ENCODE peak calls at places on chromosomes 13 and 19, in nine cellular contexts. One of them, this sample, is unnamed.

GRCh38 chr13:36133950-36134349 is 2.8 kb upstream of the DCLK1 start:
- DNase-seq in gastrocnemius medialis: no peak
- DNase-seq in left ventricle myocardium inferior: no peak
- DNase-seq in sigmoid colon: no peak
- DNase-seq in esophagus squamous epithelium: no peak
- DNase-seq in lung: no peak
- DNase-seq in IMR-90: no peak
- DNase-seq in body of pancreas: no peak
- DNase-seq in ovary: no peak
- DNase-seq in this sample: no peak

GRCh38 chr13:48403929-48404328 is 9.0 kb downstream of the LPAR6 start:
- DNase-seq in lung: no peak
- DNase-seq in body of pancreas: no peak
- DNase-seq in sigmoid colon: no peak
- DNase-seq in gastrocnemius medialis: no peak
- DNase-seq in ovary: no peak
- DNase-seq in esophagus squamous epithelium: no peak
- DNase-seq in left ventricle myocardium inferior: no peak
- DNase-seq in IMR-90: no peak
- DNase-seq in this sample: peak; percentile 28

GRCh38 chr13:47218611-47219010 is 321.8 kb upstream of the HTR2A start:
- DNase-seq in IMR-90: no peak
- DNase-seq in gastrocnemius medialis: no peak
- DNase-seq in body of pancreas: no peak
- DNase-seq in ovary: no peak
- DNase-seq in sigmoid colon: no peak
- DNase-seq in left ventricle myocardium inferior: no peak
- DNase-seq in esophagus squamous epithelium: no peak
- DNase-seq in lung: no peak
- DNase-seq in this sample: no peak

GRCh38 chr13:70339738-70340137 is 231.5 kb upstream of the KLHL1 start:
- DNase-seq in gastrocnemius medialis: no peak
- DNase-seq in esophagus squamous epithelium: no peak
- DNase-seq in lung: no peak
- DNase-seq in left ventricle myocardium inferior: no peak
- DNase-seq in IMR-90: no peak
- DNase-seq in sigmoid colon: no peak
- DNase-seq in ovary: no peak
- DNase-seq in body of pancreas: peak; percentile 54
- DNase-seq in this sample: no peak

GRCh38 chr19:46617566-46618079 is 7.3 kb downstream of the PTGIR start:
- DNase-seq in ovary: no peak
- DNase-seq in gastrocnemius medialis: no peak
- DNase-seq in IMR-90: no peak
- DNase-seq in lung: no peak
- DNase-seq in esophagus squamous epithelium: no peak
- DNase-seq in sigmoid colon: no peak
- DNase-seq in left ventricle myocardium inferior: no peak
- DNase-seq in body of pancreas: no peak
- DNase-seq in this sample: no peak

GRCh38 chr19:39411006-39411831 is 1.2 kb upstream of the PLEKHG2 start:
- DNase-seq in ovary: no peak
- DNase-seq in gastrocnemius medialis: peak; percentile 37
- DNase-seq in sigmoid colon: peak; percentile 89
- DNase-seq in lung: no peak
- DNase-seq in body of pancreas: peak; percentile 74
- DNase-seq in left ventricle myocardium inferior: no peak
- DNase-seq in IMR-90: peak; percentile 68
- DNase-seq in esophagus squamous epithelium: no peak
- DNase-seq in this sample: peak; percentile 85

GRCh38 chr13:91417660-91418325 is 19.4 kb downstream of the GPC5 start:
- DNase-seq in esophagus squamous epithelium: no peak
- DNase-seq in body of pancreas: no peak
- DNase-seq in lung: no peak
- DNase-seq in ovary: no peak
- DNase-seq in sigmoid colon: no peak
- DNase-seq in gastrocnemius medialis: no peak
- DNase-seq in left ventricle myocardium inferior: no peak
- DNase-seq in IMR-90: no peak
- DNase-seq in this sample: no peak

GRCh38 chr13:80363890-80364503 is 23.1 kb upstream of the SPRY2 start:
- DNase-seq in IMR-90: peak; percentile 49
- DNase-seq in esophagus squamous epithelium: no peak
- DNase-seq in ovary: no peak
- DNase-seq in gastrocnemius medialis: no peak
- DNase-seq in sigmoid colon: no peak
- DNase-seq in body of pancreas: no peak
- DNase-seq in left ventricle myocardium inferior: no peak
- DNase-seq in lung: no peak
- DNase-seq in this sample: no peak

GRCh38 chr13:44271031-44271433 is 102.6 kb upstream of the SERP2 start:
- DNase-seq in sigmoid colon: peak; percentile 84
- DNase-seq in ovary: no peak
- DNase-seq in body of pancreas: no peak
- DNase-seq in IMR-90: peak; percentile 85
- DNase-seq in gastrocnemius medialis: peak; percentile 68
- DNase-seq in esophagus squamous epithelium: no peak
- DNase-seq in lung: no peak
- DNase-seq in left ventricle myocardium inferior: no peak
- DNase-seq in this sample: no peak

GRCh38 chr19:32749361-32749760 is 29.8 kb downstream of the TDRD12 start:
- DNase-seq in ovary: no peak
- DNase-seq in sigmoid colon: no peak
- DNase-seq in esophagus squamous epithelium: no peak
- DNase-seq in lung: no peak
- DNase-seq in gastrocnemius medialis: no peak
- DNase-seq in body of pancreas: no peak
- DNase-seq in IMR-90: no peak
- DNase-seq in left ventricle myocardium inferior: no peak
- DNase-seq in this sample: no peak

GRCh38 chr19:8926341-8926740 is 83.9 kb downstream of the MUC16 start:
- DNase-seq in sigmoid colon: no peak
- DNase-seq in IMR-90: no peak
- DNase-seq in lung: no peak
- DNase-seq in left ventricle myocardium inferior: no peak
- DNase-seq in body of pancreas: no peak
- DNase-seq in ovary: no peak
- DNase-seq in esophagus squamous epithelium: no peak
- DNase-seq in gastrocnemius medialis: no peak
- DNase-seq in this sample: no peak

DNA sequence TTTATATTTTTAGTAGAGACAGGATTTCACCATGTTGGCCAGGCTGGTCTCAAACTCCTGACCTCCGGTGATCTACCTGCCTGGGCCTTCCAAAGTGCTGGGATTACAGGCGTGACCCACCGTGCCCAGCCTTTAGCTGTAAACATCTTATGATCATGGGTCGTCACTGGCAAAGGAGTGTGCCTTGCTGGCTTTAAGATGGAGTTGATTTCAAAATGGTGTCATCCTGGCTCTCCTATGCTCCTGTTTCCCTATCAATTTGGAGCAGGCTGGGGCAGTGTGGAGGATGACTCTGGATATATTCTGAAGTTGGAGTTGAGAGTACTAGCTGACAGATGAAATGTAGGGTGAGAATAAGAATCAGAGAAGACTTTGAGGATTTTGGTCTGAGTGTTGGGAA is 18.4 kb upstream of the ATP8A2 start:
- DNase-seq in sigmoid colon: no peak
- DNase-seq in body of pancreas: no peak
- DNase-seq in ovary: no peak
- DNase-seq in esophagus squamous epithelium: no peak
- DNase-seq in gastrocnemius medialis: no peak
- DNase-seq in IMR-90: no peak
- DNase-seq in lung: no peak
- DNase-seq in left ventricle myocardium inferior: no peak
- DNase-seq in this sample: no peak
- H3K4me1 ChIP-seq in sigmoid colon: no peaks in the 10 kb centered on the region
- H3K4me1 ChIP-seq in body of pancreas: no peaks in the 10 kb centered on the region
- H3K4me1 ChIP-seq in ovary: no peaks in the 10 kb centered on the region
- H3K4me1 ChIP-seq in esophagus squamous epithelium: no peaks in the 10 kb centered on the region
- H3K4me1 ChIP-seq in gastrocnemius medialis: no peaks in the 10 kb centered on the region
- H3K4me1 ChIP-seq in IMR-90: no peaks in the 10 kb centered on the region
- H3K4me1 ChIP-seq in lung: no peaks in the 10 kb centered on the region
- H3K4me1 ChIP-seq in left ventricle myocardium inferior: no peaks in the 10 kb centered on the region
- H3K4me1 ChIP-seq in this sample: no peaks in the 10 kb centered on the region

DNA sequence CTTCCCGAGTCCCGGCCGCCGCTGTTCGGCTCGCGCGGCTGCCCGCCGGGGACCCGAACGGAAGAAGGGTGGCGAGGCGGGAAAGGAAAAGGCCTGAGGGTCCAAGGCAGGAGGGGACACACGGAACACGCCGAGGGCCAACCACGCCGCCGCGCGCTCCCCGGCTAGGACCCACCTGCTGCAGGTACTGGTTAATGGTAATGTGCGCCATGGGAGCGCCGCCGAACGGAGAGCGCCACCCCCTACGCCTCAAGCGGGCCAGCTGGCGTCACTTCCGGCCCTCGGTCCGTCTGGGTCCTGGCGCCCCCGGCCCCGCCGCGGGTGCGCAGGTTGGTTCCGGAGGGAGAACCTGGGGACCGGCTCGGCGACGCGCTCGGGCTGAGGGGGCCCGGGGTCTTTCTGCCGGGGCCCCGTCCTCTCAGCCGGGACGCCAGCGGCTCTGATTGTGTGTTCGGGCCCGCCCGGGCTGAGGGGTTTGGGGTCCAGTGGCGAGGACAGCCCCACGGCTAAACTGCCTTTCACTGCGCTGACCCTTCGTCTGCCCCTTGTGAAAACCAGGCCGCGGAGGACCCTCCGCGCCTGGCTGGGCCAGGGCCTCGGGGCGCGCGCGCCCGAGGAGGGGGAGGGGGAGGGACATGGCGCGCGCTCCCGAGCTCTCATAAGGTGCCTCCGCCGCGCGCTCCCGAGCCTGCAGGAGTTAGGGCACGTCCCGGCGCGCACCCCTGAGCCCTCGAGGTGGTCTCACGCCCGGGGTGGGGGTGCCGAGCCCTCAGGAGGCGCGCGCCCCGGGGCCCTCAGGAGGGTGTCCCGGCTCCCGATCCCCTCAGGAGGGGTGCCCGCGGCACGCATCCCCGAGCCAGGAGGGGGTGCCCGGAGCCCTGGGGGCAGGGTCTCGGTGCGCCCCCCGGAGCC is at the start of gene PCID2:
- DNase-seq in gastrocnemius medialis: peak; percentile 80
- DNase-seq in body of pancreas: peak; percentile 93
- DNase-seq in esophagus squamous epithelium: peak; percentile 61
- DNase-seq in IMR-90: peak; percentile 84
- DNase-seq in ovary: peak; percentile 89
- DNase-seq in lung: peak; percentile 86
- DNase-seq in sigmoid colon: peak; percentile 95
- DNase-seq in left ventricle myocardium inferior: peak; percentile 89
- DNase-seq in this sample: peak; percentile 88
- TF ChIP-seq CTCF in gastrocnemius medialis: no peak
- TF ChIP-seq CTCF in body of pancreas: no peak
- TF ChIP-seq CTCF in esophagus squamous epithelium: no peak
- TF ChIP-seq CTCF in IMR-90: no peak
- TF ChIP-seq CTCF in ovary: no peak
- TF ChIP-seq CTCF in lung: no peak
- TF ChIP-seq CTCF in sigmoid colon: no peak
- TF ChIP-seq CTCF in left ventricle myocardium inferior: no peak
- TF ChIP-seq CTCF in this sample: no peak

GRCh38 chr19:31531326-31531725 is 182.1 kb upstream of the TSHZ3 start:
- DNase-seq in left ventricle myocardium inferior: no peak
- DNase-seq in body of pancreas: no peak
- DNase-seq in esophagus squamous epithelium: no peak
- DNase-seq in ovary: no peak
- DNase-seq in lung: no peak
- DNase-seq in IMR-90: no peak
- DNase-seq in gastrocnemius medialis: no peak
- DNase-seq in sigmoid colon: no peak
- DNase-seq in this sample: no peak

GRCh38 chr19:31534231-31534630 is 185.0 kb upstream of the TSHZ3 start:
- DNase-seq in esophagus squamous epithelium: no peak
- DNase-seq in sigmoid colon: no peak
- DNase-seq in gastrocnemius medialis: no peak
- DNase-seq in lung: no peak
- DNase-seq in body of pancreas: no peak
- DNase-seq in ovary: no peak
- DNase-seq in IMR-90: no peak
- DNase-seq in left ventricle myocardium inferior: no peak
- DNase-seq in this sample: no peak

GRCh38 chr19:31534786-31535185 is 185.6 kb upstream of the TSHZ3 start:
- DNase-seq in esophagus squamous epithelium: no peak
- DNase-seq in IMR-90: no peak
- DNase-seq in sigmoid colon: no peak
- DNase-seq in lung: no peak
- DNase-seq in left ventricle myocardium inferior: no peak
- DNase-seq in gastrocnemius medialis: no peak
- DNase-seq in ovary: no peak
- DNase-seq in body of pancreas: no peak
- DNase-seq in this sample: no peak

GRCh38 chr19:31532034-31532433 is 182.8 kb upstream of the TSHZ3 start:
- DNase-seq in body of pancreas: no peak
- DNase-seq in lung: no peak
- DNase-seq in esophagus squamous epithelium: no peak
- DNase-seq in sigmoid colon: no peak
- DNase-seq in left ventricle myocardium inferior: no peak
- DNase-seq in IMR-90: no peak
- DNase-seq in gastrocnemius medialis: no peak
- DNase-seq in ovary: no peak
- DNase-seq in this sample: no peak

DNA sequence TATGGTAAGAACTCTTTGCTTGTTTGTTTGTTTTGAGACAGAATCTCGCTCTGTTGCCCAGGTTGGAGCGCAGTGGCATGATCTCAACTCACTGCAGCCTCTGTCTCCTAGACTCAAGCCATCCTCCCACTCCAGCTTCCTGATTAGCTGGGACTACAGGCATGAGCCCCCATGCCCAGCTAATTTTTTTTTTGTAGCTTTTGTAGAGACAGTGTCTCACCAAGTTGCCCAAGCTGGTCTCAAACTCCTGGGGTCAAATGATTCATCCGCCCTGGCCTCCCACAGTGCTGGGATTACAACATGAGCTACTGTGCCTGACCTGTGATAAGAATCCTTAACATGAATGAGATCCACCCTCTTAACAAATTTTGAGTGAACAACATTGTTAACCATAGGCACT is 183.9 kb upstream of the TSHZ3 start:
- DNase-seq in body of pancreas: no peak
- DNase-seq in lung: no peak
- DNase-seq in gastrocnemius medialis: no peak
- DNase-seq in IMR-90: no peak
- DNase-seq in ovary: no peak
- DNase-seq in left ventricle myocardium inferior: no peak
- DNase-seq in sigmoid colon: no peak
- DNase-seq in esophagus squamous epithelium: no peak
- DNase-seq in this sample: no peak
- H3K27me3 ChIP-seq in body of pancreas: no peaks in the 10 kb centered on the region
- H3K27me3 ChIP-seq in lung: no peaks in the 10 kb centered on the region
- H3K27me3 ChIP-seq in gastrocnemius medialis: no peaks in the 10 kb centered on the region
- H3K27me3 ChIP-seq in IMR-90: no peaks in the 10 kb centered on the region
- H3K27me3 ChIP-seq in ovary: no peaks in the 10 kb centered on the region
- H3K27me3 ChIP-seq in left ventricle myocardium inferior: peaks cover 17% of the 10 kb centered on the region
- H3K27me3 ChIP-seq in sigmoid colon: no peaks in the 10 kb centered on the region
- H3K27me3 ChIP-seq in esophagus squamous epithelium: no peaks in the 10 kb centered on the region
- H3K27me3 ChIP-seq in this sample: no peaks in the 10 kb centered on the region

DNA sequence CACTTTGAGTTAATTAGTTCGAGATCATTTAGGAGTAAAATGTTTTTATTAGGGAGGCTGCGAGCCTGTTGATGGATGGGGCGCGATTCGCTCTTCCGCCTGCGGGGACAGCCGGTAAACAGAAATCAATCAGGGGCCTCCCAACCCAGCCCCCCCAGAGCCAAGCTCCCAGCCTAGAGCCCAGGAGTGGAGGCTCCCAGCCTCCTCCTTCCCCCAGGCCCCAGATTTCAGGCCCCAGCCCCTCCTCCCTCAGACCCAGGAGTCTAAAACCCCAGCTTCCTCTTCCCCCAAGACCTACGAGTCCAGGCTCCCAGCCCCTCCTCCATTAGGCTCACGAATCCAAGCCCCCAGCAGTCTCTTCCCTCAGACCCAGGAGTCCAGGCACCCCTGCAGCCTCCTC is 9.7 kb upstream of the ERFL start:
- DNase-seq in sigmoid colon: no peak
- DNase-seq in esophagus squamous epithelium: no peak
- DNase-seq in gastrocnemius medialis: no peak
- DNase-seq in lung: no peak
- DNase-seq in left ventricle myocardium inferior: no peak
- DNase-seq in body of pancreas: no peak
- DNase-seq in IMR-90: no peak
- DNase-seq in ovary: no peak
- DNase-seq in this sample: no peak
- H3K4me1 ChIP-seq in sigmoid colon: no peaks in the 10 kb centered on the region
- H3K4me1 ChIP-seq in esophagus squamous epithelium: peaks cover 37% of the 10 kb centered on the region
- H3K4me1 ChIP-seq in gastrocnemius medialis: no peaks in the 10 kb centered on the region
- H3K4me1 ChIP-seq in lung: peaks cover 6% of the 10 kb centered on the region
- H3K4me1 ChIP-seq in left ventricle myocardium inferior: peaks cover 18% of the 10 kb centered on the region
- H3K4me1 ChIP-seq in body of pancreas: peaks cover 16% of the 10 kb centered on the region
- H3K4me1 ChIP-seq in IMR-90: peaks cover 10% of the 10 kb centered on the region
- H3K4me1 ChIP-seq in ovary: peaks cover 4% of the 10 kb centered on the region
- H3K4me1 ChIP-seq in this sample: peaks cover 21% of the 10 kb centered on the region

This sample was measured in tibial artery.